ENCODE peak calls at places on chromosomes 13 and 19, in five cellular contexts. S is A549, C is heart right ventricle, P is AG04450, A is IMR-90. U is an unnamed sample.

GRCh38 chr13:27967203-27967735 is 1.8 kb downstream of the CDX2 start:
- DNase-seq in P (no peak), C (no peak), A (no peak), S (no peak), U (no peak)

GRCh38 chr19:35000647-35001501 is 751 bp downstream of the GRAMD1A start:
- DNase-seq in S (peak; percentile 70), P (no peak), C (no peak), A (peak; percentile 50), U (no peak)

GRCh38 chr13:90640976-90641375 is 706.5 kb upstream of the MIR17HG start:
- DNase-seq in A (no peak), P (no peak), C (no peak), S (no peak), U (no peak)

GRCh38 chr19:46678110-46678732 is 17.2 kb upstream of the DACT3 start:
- DNase-seq in A (no peak), P (no peak), S (peak; percentile 64), C (no peak), U (no peak)

GRCh38 chr19:16207063-16207462 is 9.4 kb downstream of the AP1M1 start:
- DNase-seq in S (no peak), P (no peak), C (no peak), A (no peak), U (no peak)

GRCh38 chr13:27825153-27825552 is 32.9 kb downstream of the GSX1 start:
- DNase-seq in A (no peak), P (no peak), S (no peak), C (no peak), U (no peak)

GRCh38 chr19:16378291-16378889 is 53.8 kb downstream of the KLF2 start:
- DNase-seq in A (no peak), S (no peak), C (no peak), P (no peak), U (no peak)

GRCh38 chr13:90542959-90543358 is 804.5 kb upstream of the MIR17HG start:
- DNase-seq in C (no peak), A (no peak), S (no peak), P (no peak), U (no peak)

GRCh38 chr13:76418404-76418803 is 467.8 kb downstream of the KCTD12 start:
- DNase-seq in S (no peak), A (no peak), C (no peak), P (no peak), U (no peak)

GRCh38 chr13:104460553-104460952 is 1394.3 kb upstream of the SLC10A2 start:
- DNase-seq in C (no peak), A (no peak), P (no peak), S (no peak), U (no peak)

GRCh38 chr19:51815038-51815437 is 20.1 kb downstream of the FPR3 start:
- DNase-seq in A (no peak), P (no peak), C (no peak), S (no peak), U (no peak)

GRCh38 chr13:93226065-93226622 is 463 bp upstream of the GPC6 start:
- DNase-seq in A (no peak), C (no peak), P (no peak), S (no peak), U (no peak)
- H3K27ac ChIP-seq in A (peak overlapping the region; percentile 75), C (no peak overlapping the region), P (no peak overlapping the region), S (peak overlapping the region; percentile 85), U (no peak overlapping the region)

DNA sequence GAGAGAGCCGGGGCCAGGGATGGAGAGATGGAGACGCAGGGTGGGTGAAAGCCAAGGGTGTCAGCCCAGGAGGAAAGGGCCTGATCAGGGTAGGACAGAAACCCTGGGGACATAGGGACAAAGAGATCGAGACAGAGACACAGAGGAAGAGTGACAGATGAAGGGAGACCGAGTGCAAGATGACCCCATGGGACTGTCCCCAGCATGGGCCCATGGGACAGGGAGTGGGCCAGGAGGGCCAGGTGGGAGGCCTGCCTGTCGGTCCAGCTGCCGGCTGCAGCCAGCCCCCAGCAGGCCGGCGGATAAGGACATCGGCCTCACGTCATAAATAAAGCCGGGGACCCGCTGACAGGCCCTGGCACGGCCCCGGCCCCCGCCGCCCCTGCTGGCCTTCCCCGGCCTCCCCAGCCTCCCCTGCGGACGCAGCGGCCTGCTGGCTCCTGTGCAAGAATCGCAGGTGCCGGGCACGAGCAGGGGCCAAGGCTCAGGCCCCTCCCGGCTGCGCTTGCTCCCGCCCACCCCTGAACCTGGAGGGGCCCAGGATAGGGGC is 6.3 kb downstream of the REX1BD start:
- DNase-seq in A (no peak), C (no peak), S (no peak), P (no peak), U (no peak)
- H3K27ac ChIP-seq in A (no peak overlapping the region), C (no peak overlapping the region), S (peak overlapping the region; percentile 66), P (no peak overlapping the region), U (no peak overlapping the region)

GRCh38 chr19:53147645-53148044 is 11.2 kb downstream of the ZNF347 start:
- DNase-seq in P (no peak), A (no peak), C (no peak), S (no peak), U (no peak)
- H3K27ac ChIP-seq in P (no peak overlapping the region), A (no peak overlapping the region), C (no peak overlapping the region), S (no peak overlapping the region), U (no peak overlapping the region)

GRCh38 chr19:48571378-48572162 is 19.6 kb downstream of the SULT2B1 start:
- DNase-seq in C (no peak), A (no peak), P (no peak), S (no peak), U (no peak)

GRCh38 chr19:48578891-48579290 is 26.9 kb downstream of the SULT2B1 start:
- DNase-seq in P (no peak), C (no peak), S (no peak), A (peak; percentile 58), U (no peak)

GRCh38 chr19:48573163-48573505 is 21.2 kb downstream of the SULT2B1 start:
- DNase-seq in P (no peak), C (no peak), S (no peak), A (no peak), U (no peak)

DNA sequence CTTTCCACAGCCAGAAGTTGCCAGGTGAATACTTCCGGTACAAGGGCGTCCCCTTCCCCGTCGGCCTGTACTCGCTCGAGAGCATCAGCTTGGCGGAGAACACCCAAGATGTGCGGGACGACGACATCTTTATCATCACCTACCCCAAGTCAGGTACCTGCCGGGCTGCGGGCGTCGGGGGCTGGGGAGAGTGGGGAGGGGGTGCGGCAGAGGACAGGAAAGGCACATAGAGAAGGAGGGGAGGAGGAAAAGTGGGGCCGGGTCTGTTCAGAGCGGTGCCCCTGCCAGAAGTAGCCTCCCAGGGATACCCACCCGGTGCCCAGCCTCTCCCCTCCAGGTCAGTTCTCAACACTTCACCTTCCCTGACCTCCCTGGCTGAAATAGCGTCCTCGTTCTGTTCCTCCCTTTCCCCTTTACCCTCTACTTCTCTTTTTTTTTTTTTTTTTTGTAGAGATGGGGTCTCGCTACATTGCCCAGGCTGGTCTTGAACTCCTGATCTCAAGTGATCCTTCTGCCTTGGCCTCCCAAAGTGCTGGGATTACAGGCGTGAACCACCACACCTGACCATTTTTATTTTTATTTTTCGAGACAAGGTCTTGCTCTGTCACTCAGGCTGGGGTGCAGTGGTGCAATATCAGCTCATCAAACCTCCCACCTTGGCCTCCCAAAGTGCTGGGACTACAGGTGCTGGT is 24.1 kb downstream of the SULT2B1 start:
- DNase-seq in A (no peak), C (no peak), P (no peak), S (no peak), U (no peak)
- H3K27ac ChIP-seq in A (no peak overlapping the region), C (no peak overlapping the region), P (no peak overlapping the region), S (peak overlapping the region; percentile 29), U (no peak overlapping the region)

GRCh38 chr13:41127746-41128145 is 4.9 kb downstream of the KBTBD6 start:
- DNase-seq in S (no peak), A (no peak), C (no peak), P (no peak), U (no peak)
- H3K27ac ChIP-seq in S (no peak overlapping the region), A (no peak overlapping the region), C (no peak overlapping the region), P (no peak overlapping the region), U (no peak overlapping the region)

DNA sequence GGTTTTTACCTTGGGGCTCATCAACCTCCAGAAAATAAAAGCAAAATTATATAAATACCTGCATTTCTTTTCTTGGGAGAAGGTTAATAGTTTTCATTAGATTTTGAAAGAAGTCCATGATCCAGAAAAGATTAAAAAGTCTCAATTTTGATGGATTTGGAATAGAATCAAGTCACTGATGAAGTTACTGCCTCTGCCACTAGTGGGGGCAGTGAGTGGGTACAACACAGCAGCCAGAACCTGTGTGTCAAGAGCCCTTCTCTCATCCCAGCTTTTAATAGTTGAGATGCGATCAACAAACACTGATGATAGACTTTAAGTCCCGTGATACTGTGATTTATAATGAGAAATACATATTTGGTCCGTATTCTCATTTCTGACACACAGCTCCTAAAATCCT is 686.7 kb downstream of the DIAPH3 start:
- DNase-seq in S (peak; percentile 7), P (no peak), C (no peak), A (no peak), U (no peak)
- H3K27ac ChIP-seq in S (no peak overlapping the region), P (no peak overlapping the region), C (no peak overlapping the region), A (no peak overlapping the region), U (no peak overlapping the region)